ENCODE peak calls at places on chromosomes 1 and 21, in four cellular contexts. O, X, U and V are unnamed samples.

GRCh38 chr1:236893626-236894545 is 98.8 kb downstream of the MTR start:
- DNase-seq in O (no peak), U (no peak), X (no peak), V (peak; percentile 63)

GRCh38 chr1:30506785-30507312 is 216.5 kb downstream of the MATN1 start:
- DNase-seq in O (no peak), X (no peak), U (no peak), V (no peak)

GRCh38 chr1:51523931-51524330 is 4.9 kb upstream of the EPS15 start:
- DNase-seq in U (no peak), O (no peak), X (no peak), V (no peak)

GRCh38 chr21:34156957-34157356 is 83.6 kb downstream of the MRPS6 start:
- DNase-seq in X (no peak), U (no peak), O (no peak), V (no peak)

GRCh38 chr21:18030248-18030647 is 211.1 kb upstream of the C21orf91 start:
- DNase-seq in U (no peak), O (no peak), X (no peak), V (no peak)

GRCh38 chr21:16455526-16455925 is 725.7 kb downstream of the USP25 start:
- DNase-seq in X (no peak), O (peak; percentile 19), U (no peak), V (no peak)

GRCh38 chr21:31946236-31946635 is 73.4 kb downstream of the HUNK start:
- DNase-seq in X (no peak), U (no peak), O (no peak), V (no peak)

GRCh38 chr1:47618830-47619229 is 181.0 kb downstream of the FOXD2 start:
- DNase-seq in O (no peak), X (no peak), U (no peak), V (no peak)

GRCh38 chr1:32111789-32112188 is 3.9 kb downstream of the KPNA6 start:
- DNase-seq in U (no peak), X (no peak), O (peak; percentile 29), V (no peak)

GRCh38 chr1:221328371-221328770 is 413.5 kb downstream of the DUSP10 start:
- DNase-seq in O (no peak), U (no peak), X (no peak), V (no peak)

GRCh38 chr1:99627615-99628014 is 18.3 kb upstream of the PALMD start:
- DNase-seq in U (no peak), X (no peak), O (no peak), V (no peak)

GRCh38 chr1:181077576-181078242 is 10.8 kb upstream of the IER5 start:
- DNase-seq in O (no peak), X (no peak), U (no peak), V (no peak)

GRCh38 chr1:77281491-77282186 is at the start of gene AK5:
- DNase-seq in U (no peak), X (peak; percentile 21), O (no peak), V (no peak)

GRCh38 chr1:40981702-40982448 is 2.4 kb downstream of the CTPS1 start:
- DNase-seq in O (no peak), X (no peak), U (no peak), V (no peak)

GRCh38 chr1:204343850-204344249 is 15.9 kb downstream of the PLEKHA6 start:
- DNase-seq in U (no peak), X (no peak), O (no peak), V (no peak)

GRCh38 chr21:33378081-33378480 is 25.1 kb upstream of the IFNGR2 start:
- DNase-seq in O (no peak), X (no peak), U (no peak), V (no peak)

GRCh38 chr1:245788886-245789285 is 634.1 kb downstream of the KIF26B start:
- DNase-seq in X (no peak), U (no peak), O (no peak), V (no peak)

GRCh38 chr1:43867946-43868740 is 65.5 kb upstream of the ARTN start:
- DNase-seq in U (no peak), X (no peak), O (no peak), V (no peak)

GRCh38 chr21:16640297-16641027 is 872.4 kb upstream of the CXADR start:
- DNase-seq in X (no peak), U (no peak), O (no peak), V (no peak)

GRCh38 chr21:32742470-32742869 is 14.7 kb upstream of the SYNJ1 start:
- DNase-seq in O (no peak), U (no peak), X (no peak), V (no peak)

GRCh38 chr1:95035536-95035935 is 37.2 kb downstream of the ALG14 start:
- DNase-seq in U (no peak), X (no peak), O (peak; percentile 93), V (peak; percentile 72)

GRCh38 chr21:33852495-33852894 is 63.1 kb downstream of the ATP5PO start:
- DNase-seq in U (no peak), X (no peak), O (no peak), V (no peak)

GRCh38 chr1:911875-912739 is 11.6 kb upstream of the SAMD11 start:
- DNase-seq in U (no peak), O (no peak), X (no peak), V (no peak)

GRCh38 chr1:31785947-31786290 is 21.8 kb upstream of the ADGRB2 start:
- DNase-seq in X (peak; percentile 2), U (no peak), O (no peak), V (no peak)

GRCh38 chr1:183554577-183554976 is 35.7 kb downstream of the NCF2 start:
- DNase-seq in O (no peak), U (no peak), X (no peak), V (no peak)

GRCh38 chr1:63362073-63362472 is 5.4 kb upstream of the ALG6 start:
- DNase-seq in X (no peak), O (no peak), U (no peak), V (no peak)

GRCh38 chr1:63366915-63367217 is 561 bp upstream of the ALG6 start:
- DNase-seq in O (no peak), U (no peak), X (no peak), V (no peak)

GRCh38 chr1:63363014-63363413 is 4.4 kb upstream of the ALG6 start:
- DNase-seq in O (no peak), X (no peak), U (no peak), V (no peak)

GRCh38 chr1:63359561-63359960 is 7.9 kb upstream of the ALG6 start:
- DNase-seq in U (no peak), O (no peak), X (no peak), V (no peak)

DNA sequence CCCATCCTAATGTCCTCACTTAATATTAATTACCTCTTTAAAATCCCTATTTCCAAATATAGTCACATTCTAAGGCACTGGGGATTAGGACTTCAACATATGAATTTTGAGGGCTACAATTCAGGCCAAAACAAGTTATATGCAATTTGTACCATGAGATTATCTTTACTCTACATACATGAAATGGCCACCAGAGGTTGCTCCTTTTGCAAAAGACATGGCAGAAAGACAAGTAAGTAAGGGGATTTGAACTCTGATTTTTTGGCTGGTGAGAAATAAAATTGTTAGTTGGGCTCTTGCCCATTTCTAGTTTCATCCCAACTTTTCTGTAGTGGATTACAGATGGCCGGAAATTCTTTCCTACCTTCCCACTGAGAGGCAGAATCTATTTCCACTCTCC is 4.8 kb upstream of the ALG6 start:
- DNase-seq in X (no peak), U (no peak), O (no peak), V (no peak)
- TF ChIP-seq CTCF in X (no peak), U (no peak), O (no peak), V (peak; percentile 6)

DNA sequence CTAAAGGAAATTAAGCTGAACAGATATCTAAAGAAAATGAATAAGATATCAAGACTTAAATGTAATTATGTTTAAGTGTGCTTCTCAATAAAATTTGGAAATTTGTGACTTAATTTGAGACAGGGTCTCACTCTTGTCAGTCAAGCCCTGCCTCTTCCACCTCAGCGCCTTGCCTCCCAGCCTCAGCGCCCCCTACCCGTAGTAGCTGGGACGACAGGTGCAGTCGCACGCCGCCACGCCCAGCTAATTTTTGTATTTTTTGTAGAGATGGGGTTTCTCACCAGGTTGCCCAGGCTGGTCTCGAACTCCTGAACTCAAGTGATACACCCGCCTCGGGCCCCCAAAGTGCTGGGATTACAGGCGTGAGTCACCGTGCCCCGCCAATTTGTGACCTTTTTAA is 117.0 kb downstream of the CLEC20A start:
- DNase-seq in X (no peak), U (no peak), O (no peak), V (no peak)
- TF ChIP-seq CTCF in X (no peak), U (no peak), O (peak; percentile 27), V (no peak)

DNA sequence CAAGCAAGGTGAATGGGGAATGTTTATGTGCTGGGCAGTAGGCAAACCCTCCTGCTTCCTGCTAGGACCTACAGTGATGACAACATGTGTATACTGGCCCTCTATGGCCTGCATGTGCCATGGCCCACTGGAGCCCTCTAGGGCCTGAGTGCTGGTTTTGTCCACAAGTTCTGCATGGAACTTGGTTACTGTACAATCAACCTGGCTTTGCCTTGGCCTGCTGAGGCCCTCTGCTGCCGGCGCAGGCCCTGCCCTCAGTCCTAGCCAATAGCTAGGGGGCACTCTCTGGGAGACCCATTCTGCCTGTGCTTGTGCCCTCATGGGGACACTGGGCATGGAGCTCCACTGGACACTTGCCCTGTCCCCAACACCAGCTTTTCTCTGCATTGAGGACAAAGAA is 138.6 kb upstream of the NGF start:
- DNase-seq in O (no peak), X (no peak), U (no peak), V (no peak)
- TF ChIP-seq CTCF in O (peak; percentile 14), X (no peak), U (no peak), V (peak; percentile 18)

DNA sequence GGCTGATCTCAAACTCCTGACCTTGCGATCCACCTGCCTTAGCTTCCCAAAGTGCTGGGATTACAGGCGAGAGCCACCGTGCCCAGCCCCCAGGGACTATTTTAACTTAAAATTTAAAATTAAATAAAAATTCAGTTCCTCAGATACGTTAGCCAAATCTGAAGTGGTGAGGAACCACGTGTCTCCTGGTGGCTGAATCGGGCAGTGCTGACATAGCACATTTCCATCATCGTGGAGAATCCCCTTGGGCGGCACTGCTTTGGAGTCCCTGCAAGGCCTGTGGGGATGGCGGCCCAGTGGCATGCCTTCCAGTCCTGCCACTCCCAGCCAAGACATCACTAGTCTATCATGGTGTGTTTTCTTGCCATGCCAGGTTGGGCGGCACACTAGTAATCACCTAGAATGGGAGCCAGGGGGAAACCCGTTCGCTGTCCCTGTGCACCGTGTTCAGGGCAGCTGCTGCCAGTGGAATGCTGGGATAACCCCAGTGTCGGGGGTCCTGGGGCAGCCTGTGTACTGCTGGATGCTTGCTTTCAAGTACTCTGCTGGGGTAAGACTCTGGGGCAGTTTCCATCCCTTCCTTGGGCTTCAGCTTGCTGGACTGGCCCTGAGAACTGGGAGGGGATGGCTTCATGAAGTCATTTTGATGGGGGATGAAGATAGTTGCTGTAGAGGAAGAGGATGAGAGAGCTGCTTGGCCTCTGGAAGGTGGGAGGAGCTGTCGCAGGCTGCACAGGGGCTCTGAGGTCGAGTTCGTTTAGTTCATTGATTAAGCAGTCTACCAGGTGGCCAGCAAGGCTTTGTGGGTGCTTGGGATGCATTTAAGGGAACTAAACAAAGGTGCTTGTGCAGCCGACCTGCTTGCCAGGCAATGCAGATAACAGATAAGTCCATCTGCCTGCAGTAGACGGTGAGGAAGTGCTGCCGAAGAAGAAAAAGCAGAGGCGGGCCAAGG is 4.6 kb downstream of the ZBTB48 start:
- DNase-seq in O (no peak), U (no peak), X (no peak), V (no peak)
- TF ChIP-seq CTCF in O (peak; percentile 18), U (no peak), X (peak; percentile 12), V (no peak)

DNA sequence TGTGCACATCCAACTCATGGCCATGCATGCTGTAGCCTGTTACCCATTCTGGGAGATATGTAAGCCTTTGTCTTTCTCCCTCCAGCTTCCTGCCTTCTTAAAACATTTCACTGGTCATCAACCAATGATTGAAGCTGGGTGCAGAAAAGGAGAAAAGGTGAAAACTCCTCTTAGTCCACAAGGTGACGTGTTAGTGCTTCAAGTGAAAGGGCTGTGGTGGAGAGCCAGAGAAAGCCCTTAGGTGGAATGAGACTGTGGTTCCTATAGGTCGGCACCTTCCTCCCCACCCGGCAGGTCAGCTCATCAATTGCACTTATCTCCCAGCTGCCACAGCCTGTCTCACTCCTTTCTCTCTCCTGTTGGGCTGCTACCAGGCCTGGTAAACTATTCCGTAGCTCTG is 30.4 kb downstream of the ERG start:
- DNase-seq in U (no peak), X (no peak), O (no peak), V (no peak)
- TF ChIP-seq CTCF in U (no peak), X (no peak), O (no peak), V (no peak)